ENCODE peak calls at places on chromosomes 6 and 20, in nine cellular contexts. X is GM13977; D is amniotic stem cell; U is activated T-helper 9 cell treated with anti-CD3 and anti-CD28 coated beads, Interleukin-2, amount 50 U/mL, for 16 hours; R is T-helper 9 cell; P is left colon; Y is CD8-positive, alpha-beta T cell; H is mucosa of descending colon; F is germinal center. I is an unnamed sample.
A peak's percentile ranks its signal among the peaks of the same experiment; 100 is the strongest.

GRCh38 chr6:85747093-85747492 is 104.4 kb upstream of the SYNCRIP start:
- DNase-seq in F (no peak), Y (no peak), X (no peak), P (no peak), D (peak; percentile 17), U (no peak), R (no peak), H (no peak), I (no peak)

GRCh38 chr6:166351715-166352285 is 9.5 kb upstream of the SFT2D1 start:
- DNase-seq in D (no peak), P (peak; percentile 75), F (peak; percentile 78), X (peak; percentile 65), H (peak; percentile 54), U (no peak), Y (no peak), R (no peak), I (peak; percentile 60)

GRCh38 chr6:106924699-106925523 is 49.6 kb downstream of the CD24 start:
- DNase-seq in D (no peak), H (peak; percentile 90), P (peak; percentile 77), Y (no peak), F (no peak), U (no peak), R (no peak), X (no peak), I (no peak)

GRCh38 chr20:37925265-37926165 is 22.6 kb downstream of the VSTM2L start:
- DNase-seq in X (no peak), R (no peak), D (no peak), P (no peak), F (no peak), U (no peak), Y (no peak), H (no peak), I (no peak)

GRCh38 chr6:156262014-156262413 is 515.2 kb upstream of the ARID1B start:
- DNase-seq in R (no peak), D (no peak), X (no peak), U (no peak), F (no peak), Y (no peak), P (no peak), H (no peak), I (no peak)

GRCh38 chr6:26028753-26029569 is 58.3 kb upstream of the HFE start:
- DNase-seq in X (no peak), D (no peak), U (no peak), R (no peak), Y (no peak), F (no peak), H (no peak), P (no peak), I (no peak)

GRCh38 chr6:48177786-48178185 is 66.8 kb upstream of the PTCHD4 start:
- DNase-seq in F (no peak), P (no peak), U (no peak), Y (no peak), H (no peak), R (no peak), D (no peak), X (no peak), I (no peak)

GRCh38 chr6:105900120-105900937 is 185.8 kb upstream of the PRDM1 start:
- DNase-seq in X (no peak), U (no peak), R (no peak), Y (no peak), P (no peak), H (no peak), D (peak; percentile 35), F (no peak), I (no peak)

GRCh38 chr20:12152996-12153395 is 235.3 kb downstream of the BTBD3 start:
- DNase-seq in R (no peak), D (no peak), U (no peak), Y (no peak), X (no peak), P (no peak), F (no peak), H (no peak), I (no peak)

GRCh38 chr6:128740951-128741350 is 142.0 kb upstream of the LAMA2 start:
- DNase-seq in Y (no peak), F (no peak), H (no peak), U (no peak), D (no peak), X (no peak), R (no peak), P (no peak), I (no peak)

GRCh38 chr6:15132854-15133670 is 112.8 kb upstream of the JARID2 start:
- DNase-seq in P (no peak), R (no peak), D (no peak), H (no peak), X (no peak), Y (no peak), U (no peak), F (no peak), I (no peak)

GRCh38 chr6:31968791-31969711 is 2.9 kb downstream of the DXO start:
- DNase-seq in D (no peak), X (no peak), H (no peak), P (peak; percentile 20), U (no peak), R (no peak), F (no peak), Y (no peak), I (no peak)

GRCh38 chr20:23659989-23660837 is 22.5 kb upstream of the CST3 start:
- DNase-seq in H (no peak), U (no peak), X (no peak), Y (no peak), P (no peak), R (no peak), D (no peak), F (no peak), I (no peak)

GRCh38 chr6:129141499-129141898 is 258.6 kb downstream of the LAMA2 start:
- DNase-seq in X (no peak), F (no peak), U (no peak), H (no peak), D (no peak), R (no peak), Y (no peak), P (no peak), I (no peak)

GRCh38 chr20:10125757-10126156 is 91.0 kb downstream of the ANKEF1 start:
- DNase-seq in D (no peak), U (no peak), P (no peak), F (no peak), X (no peak), H (no peak), Y (no peak), R (no peak), I (no peak)